ENCODE peak calls at places on chromosomes 11 and 22, in four cellular contexts. One of them, this sample, is unnamed.

GRCh38 chr11:59706518-59707285 is 6.9 kb downstream of the OR10V1 start:
- DNase-seq in PC-9: peak; percentile 78
- DNase-seq in naive B cell: no peak
- DNase-seq in neuronal stem cell: no peak
- DNase-seq in this sample: no peak

GRCh38 chr11:13233173-13233572 is 44.4 kb upstream of the BMAL1 start:
- DNase-seq in neuronal stem cell: no peak
- DNase-seq in naive B cell: no peak
- DNase-seq in PC-9: no peak
- DNase-seq in this sample: no peak

GRCh38 chr11:130580372-130580771 is 131.9 kb downstream of the ADAMTS15 start:
- DNase-seq in naive B cell: no peak
- DNase-seq in PC-9: peak; percentile 59
- DNase-seq in neuronal stem cell: peak; percentile 71
- DNase-seq in this sample: no peak

GRCh38 chr11:87368876-87369480 is 331.2 kb downstream of the TMEM135 start:
- DNase-seq in neuronal stem cell: no peak
- DNase-seq in PC-9: no peak
- DNase-seq in naive B cell: no peak
- DNase-seq in this sample: no peak

GRCh38 chr11:119709638-119710346 is 19.2 kb downstream of the NECTIN1 start:
- DNase-seq in neuronal stem cell: peak; percentile 91
- DNase-seq in PC-9: no peak
- DNase-seq in naive B cell: no peak
- DNase-seq in this sample: peak; percentile 25

GRCh38 chr22:27163162-27164137 is 506.1 kb downstream of the MIAT start:
- DNase-seq in neuronal stem cell: no peak
- DNase-seq in PC-9: no peak
- DNase-seq in naive B cell: no peak
- DNase-seq in this sample: no peak

GRCh38 chr22:44032126-44032730 is 8.1 kb downstream of the PARVB start:
- DNase-seq in neuronal stem cell: no peak
- DNase-seq in PC-9: no peak
- DNase-seq in naive B cell: no peak
- DNase-seq in this sample: no peak

GRCh38 chr11:71342116-71342515 is 89.7 kb upstream of the SHANK2 start:
- DNase-seq in PC-9: no peak
- DNase-seq in neuronal stem cell: no peak
- DNase-seq in naive B cell: no peak
- DNase-seq in this sample: no peak

GRCh38 chr11:118609380-118610219 is 2.2 kb downstream of the PHLDB1 start:
- DNase-seq in neuronal stem cell: no peak
- DNase-seq in naive B cell: peak; percentile 31
- DNase-seq in PC-9: no peak
- DNase-seq in this sample: peak; percentile 71